ENCODE peak calls at places on chromosomes 12 and 14, in four cellular contexts. One of them, this sample, is unnamed.

GRCh38 chr12:50282581-50283229 is 615 bp downstream of the LIMA1 start:
- DNase-seq in K562: no peak
- DNase-seq in HCT116: no peak
- DNase-seq in HepG2: no peak
- DNase-seq in this sample: no peak

GRCh38 chr14:92010644-92011043 is 29.2 kb downstream of the TRIP11 start:
- DNase-seq in HepG2: no peak
- DNase-seq in K562: no peak
- DNase-seq in HCT116: no peak
- DNase-seq in this sample: no peak

GRCh38 chr12:109766251-109766778 is 52.7 kb downstream of the FAM222A start:
- DNase-seq in K562: no peak
- DNase-seq in HepG2: no peak
- DNase-seq in HCT116: no peak
- DNase-seq in this sample: no peak

GRCh38 chr12:103924761-103925641 is 5.2 kb upstream of the HSP90B1 start:
- DNase-seq in HCT116: peak
- DNase-seq in HepG2: no peak
- DNase-seq in K562: no peak
- DNase-seq in this sample: peak

GRCh38 chr14:38254565-38255407 is 1.1 kb downstream of the CLEC14A start:
- DNase-seq in HCT116: no peak
- DNase-seq in K562: no peak
- DNase-seq in HepG2: no peak
- DNase-seq in this sample: no peak

GRCh38 chr14:29853272-29853671 is 74.4 kb downstream of the PRKD1 start:
- DNase-seq in K562: no peak
- DNase-seq in HCT116: no peak
- DNase-seq in HepG2: no peak
- DNase-seq in this sample: no peak

GRCh38 chr14:65560340-65561027 is 148.0 kb downstream of the FUT8 start:
- DNase-seq in K562: no peak
- DNase-seq in HepG2: no peak
- DNase-seq in HCT116: no peak
- DNase-seq in this sample: no peak

GRCh38 chr12:81010641-81011040 is 67.2 kb upstream of the ACSS3 start:
- DNase-seq in HCT116: no peak
- DNase-seq in K562: no peak
- DNase-seq in HepG2: no peak
- DNase-seq in this sample: no peak

GRCh38 chr14:43949410-43949809 is 557.7 kb downstream of the FSCB start:
- DNase-seq in K562: no peak
- DNase-seq in HepG2: no peak
- DNase-seq in HCT116: no peak
- DNase-seq in this sample: no peak

GRCh38 chr12:92538970-92539749 is 163.6 kb upstream of the PLEKHG7 start:
- DNase-seq in K562: peak
- DNase-seq in HepG2: no peak
- DNase-seq in HCT116: peak
- DNase-seq in this sample: no peak

GRCh38 chr12:13004368-13004767 is 4.3 kb upstream of the HEBP1 start:
- DNase-seq in HepG2: no peak
- DNase-seq in K562: no peak
- DNase-seq in HCT116: no peak
- DNase-seq in this sample: no peak

GRCh38 chr12:124433906-124434305 is 133.5 kb downstream of the NCOR2 start:
- DNase-seq in HCT116: no peak
- DNase-seq in HepG2: no peak
- DNase-seq in K562: no peak
- DNase-seq in this sample: no peak

GRCh38 chr12:106764738-106765137 is 9.7 kb upstream of the RIC8B start:
- DNase-seq in HCT116: no peak
- DNase-seq in K562: no peak
- DNase-seq in HepG2: no peak
- DNase-seq in this sample: no peak

GRCh38 chr12:47216150-47216677 is 136.5 kb upstream of the AMIGO2 start:
- DNase-seq in HCT116: no peak
- DNase-seq in HepG2: no peak
- DNase-seq in K562: no peak
- DNase-seq in this sample: no peak

GRCh38 chr14:68089146-68089715 is 269.7 kb downstream of the RAD51B start:
- DNase-seq in K562: no peak
- DNase-seq in HCT116: peak
- DNase-seq in HepG2: no peak
- DNase-seq in this sample: peak

GRCh38 chr12:4506870-4507269 is 31.8 kb upstream of the RAD51AP1 start:
- DNase-seq in K562: no peak
- DNase-seq in HepG2: no peak
- DNase-seq in HCT116: no peak
- DNase-seq in this sample: no peak

GRCh38 chr14:72573725-72574426 is 320.0 kb downstream of the DPF3 start:
- DNase-seq in K562: no peak
- DNase-seq in HCT116: no peak
- DNase-seq in HepG2: no peak
- DNase-seq in this sample: no peak

GRCh38 chr14:51844482-51844881 is 15.9 kb upstream of the GNG2 start:
- DNase-seq in HepG2: no peak
- DNase-seq in K562: no peak
- DNase-seq in HCT116: no peak
- DNase-seq in this sample: no peak

GRCh38 chr14:96086032-96086431 is 46.9 kb downstream of the C14orf132 start:
- DNase-seq in K562: no peak
- DNase-seq in HepG2: no peak
- DNase-seq in HCT116: no peak
- DNase-seq in this sample: no peak

GRCh38 chr14:96086574-96087077 is 47.5 kb downstream of the C14orf132 start:
- DNase-seq in K562: no peak
- DNase-seq in HCT116: no peak
- DNase-seq in HepG2: no peak
- DNase-seq in this sample: no peak

GRCh38 chr14:96089401-96089800 is 50.2 kb downstream of the C14orf132 start:
- DNase-seq in K562: no peak
- DNase-seq in HCT116: no peak
- DNase-seq in HepG2: no peak
- DNase-seq in this sample: no peak

GRCh38 chr14:96088911-96089310 is 49.7 kb downstream of the C14orf132 start:
- DNase-seq in HCT116: no peak
- DNase-seq in HepG2: no peak
- DNase-seq in K562: no peak
- DNase-seq in this sample: no peak

GRCh38 chr14:96088131-96088880 is 49.1 kb downstream of the C14orf132 start:
- DNase-seq in HepG2: no peak
- DNase-seq in HCT116: no peak
- DNase-seq in K562: no peak
- DNase-seq in this sample: no peak
- TF ChIP-seq TCF7L2 in HepG2: no peak
- TF ChIP-seq TCF7L2 in HCT116: no peak
- TF ChIP-seq TCF7L2 in K562: no peak
- TF ChIP-seq TCF7L2 in this sample: no peak

GRCh38 chr12:79689041-79689476 is 1.7 kb downstream of the PAWR start:
- DNase-seq in HepG2: peak
- DNase-seq in K562: no peak
- DNase-seq in HCT116: no peak
- DNase-seq in this sample: no peak

GRCh38 chr12:79689477-79690155 is 1.1 kb downstream of the PAWR start:
- DNase-seq in HCT116: no peak
- DNase-seq in K562: no peak
- DNase-seq in HepG2: peak
- DNase-seq in this sample: no peak

GRCh38 chr12:79691299-79692248 is 810 bp upstream of the PAWR start:
- DNase-seq in HCT116: no peak
- DNase-seq in K562: no peak
- DNase-seq in HepG2: peak
- DNase-seq in this sample: peak

GRCh38 chr12:79690606-79691298 is at the start of gene PAWR:
- DNase-seq in HCT116: peak
- DNase-seq in K562: no peak
- DNase-seq in HepG2: peak
- DNase-seq in this sample: no peak

GRCh38 chr12:79690156-79690605 is 583 bp downstream of the PAWR start:
- DNase-seq in K562: no peak
- DNase-seq in HCT116: no peak
- DNase-seq in HepG2: peak
- DNase-seq in this sample: no peak
- TF ChIP-seq TCF7L2 in K562: no peak
- TF ChIP-seq TCF7L2 in HCT116: no peak
- TF ChIP-seq TCF7L2 in HepG2: no peak
- TF ChIP-seq TCF7L2 in this sample: no peak

DNA sequence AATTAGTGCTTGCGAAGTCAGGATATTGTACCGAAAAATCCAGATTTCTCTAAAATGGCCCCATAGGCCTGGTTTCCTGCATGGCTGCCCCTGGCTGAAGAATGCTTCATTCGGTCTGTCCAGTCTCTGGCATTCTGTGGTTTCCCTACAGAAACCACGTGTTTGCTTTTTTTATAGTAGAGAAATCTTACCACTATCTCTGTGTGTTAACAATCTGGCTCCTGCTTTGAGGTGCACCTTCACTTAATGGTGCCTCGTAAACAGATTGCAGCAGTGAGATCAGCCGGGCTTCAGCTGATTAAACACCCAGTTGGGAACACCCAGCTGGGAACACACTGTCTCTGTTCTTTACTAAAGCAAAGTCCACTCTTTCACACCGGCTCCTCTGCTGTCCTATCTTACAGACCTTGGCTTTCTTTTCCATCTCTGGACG is 6.7 kb upstream of the DNAAF2 start:
- DNase-seq in HepG2: peak
- DNase-seq in K562: no peak
- DNase-seq in HCT116: no peak
- DNase-seq in this sample: no peak
- TF ChIP-seq TCF7L2 in HepG2: no peak
- TF ChIP-seq TCF7L2 in K562: no peak
- TF ChIP-seq TCF7L2 in HCT116: no peak
- TF ChIP-seq TCF7L2 in this sample: peak

DNA sequence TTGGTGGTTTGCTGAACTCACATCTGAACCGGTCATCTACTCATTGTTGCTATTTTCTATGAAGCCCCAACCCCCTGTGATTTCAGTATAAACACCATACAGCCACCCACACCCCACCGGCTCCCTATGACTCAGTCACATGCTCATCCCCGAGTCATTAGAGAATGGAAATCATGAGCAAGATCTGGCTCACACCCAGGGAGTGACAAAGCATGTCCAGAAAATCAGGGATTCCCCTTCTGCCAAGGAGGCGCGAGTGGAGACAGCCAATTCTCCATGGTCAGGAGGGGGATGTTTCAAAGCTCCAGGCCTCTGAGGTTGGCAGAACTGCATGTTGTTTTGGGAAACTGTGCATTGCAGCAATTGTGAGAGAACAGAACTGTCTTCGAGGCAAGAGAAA is 657.5 kb upstream of the TBX3 start:
- DNase-seq in K562: no peak
- DNase-seq in HCT116: peak
- DNase-seq in HepG2: no peak
- DNase-seq in this sample: peak
- TF ChIP-seq TCF7L2 in K562: no peak
- TF ChIP-seq TCF7L2 in HCT116: no peak
- TF ChIP-seq TCF7L2 in HepG2: no peak
- TF ChIP-seq TCF7L2 in this sample: no peak

DNA sequence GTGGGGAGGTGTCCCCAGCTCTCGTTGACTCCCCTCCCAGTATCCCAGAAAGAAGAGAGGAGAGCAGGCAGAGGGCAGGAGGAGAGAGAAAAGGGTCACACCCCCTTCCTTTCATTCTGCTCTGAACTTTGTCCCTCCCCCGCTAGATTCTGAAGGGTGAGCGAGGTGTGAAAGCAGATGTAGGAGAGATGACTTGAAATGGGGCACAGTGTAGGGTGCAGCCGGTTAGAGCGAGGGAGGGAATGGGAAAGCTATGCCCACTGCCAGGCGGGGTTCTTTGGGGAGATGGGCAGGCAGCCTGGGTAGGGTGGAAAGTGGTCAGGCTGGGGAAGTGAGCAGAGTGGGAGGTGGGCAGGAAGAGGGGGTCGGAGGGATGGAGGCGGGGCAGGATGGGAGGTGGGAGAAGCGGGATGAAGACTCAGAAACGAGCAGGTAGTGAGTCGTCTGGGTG is 11.6 kb upstream of the CALCOCO1 start:
- DNase-seq in HCT116: no peak
- DNase-seq in K562: no peak
- DNase-seq in HepG2: no peak
- DNase-seq in this sample: no peak
- TF ChIP-seq TCF7L2 in HCT116: no peak
- TF ChIP-seq TCF7L2 in K562: no peak
- TF ChIP-seq TCF7L2 in HepG2: no peak
- TF ChIP-seq TCF7L2 in this sample: no peak

DNA sequence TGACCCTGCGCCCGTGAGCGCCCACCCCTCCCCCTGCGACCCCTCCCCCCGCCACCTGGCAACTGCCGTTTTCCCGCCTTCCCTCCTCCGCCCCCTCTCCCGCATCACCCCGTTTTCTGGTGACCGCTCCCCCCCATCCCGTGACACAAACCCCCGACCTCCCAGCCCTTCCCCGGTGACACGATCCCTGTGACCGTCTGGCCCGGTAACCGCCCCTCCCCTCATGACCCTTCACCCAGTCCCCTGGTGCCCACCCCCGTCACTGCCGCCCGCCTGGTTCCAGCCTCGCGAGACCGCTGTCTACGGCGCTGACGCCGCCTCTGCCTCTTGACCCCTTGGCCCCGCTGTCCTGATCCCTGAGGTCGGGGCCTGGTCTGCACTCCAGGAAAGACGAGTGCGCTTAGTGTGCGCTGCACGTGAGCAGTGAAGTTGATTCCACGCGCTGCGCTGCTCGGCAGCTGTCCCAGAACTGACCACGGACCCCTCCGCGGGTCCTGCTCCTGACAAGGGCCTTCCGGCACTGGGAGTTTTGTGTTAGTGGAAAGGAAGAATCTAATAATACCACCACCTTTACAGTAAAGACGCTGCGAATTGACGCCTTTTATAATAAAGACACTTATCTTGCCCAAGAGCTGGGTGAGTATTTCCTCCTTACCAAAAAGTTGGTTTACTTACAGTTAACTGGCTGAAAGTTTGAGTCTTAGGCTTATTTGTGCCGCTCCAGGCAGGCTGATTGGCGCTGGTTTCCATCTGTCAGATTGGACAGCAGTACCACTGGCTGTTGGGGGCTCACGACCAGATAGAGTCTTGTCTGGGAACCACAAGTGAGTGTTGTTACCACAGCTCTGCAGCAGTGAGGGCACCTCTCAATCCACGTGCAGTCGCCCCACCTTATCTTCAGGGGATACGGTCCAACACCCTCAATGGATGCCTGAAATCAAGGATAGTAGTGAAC is 59.2 kb downstream of the DDX51 start:
- DNase-seq in HepG2: peak
- DNase-seq in HCT116: no peak
- DNase-seq in K562: peak
- DNase-seq in this sample: no peak
- TF ChIP-seq TCF7L2 in HepG2: no peak
- TF ChIP-seq TCF7L2 in HCT116: no peak
- TF ChIP-seq TCF7L2 in K562: no peak
- TF ChIP-seq TCF7L2 in this sample: no peak